ENCODE peak calls at places on chromosomes 3 and 15, in four cellular contexts. H is A549, Z is fibroblast of lung, I is lower lobe of right lung. C is an unnamed sample.

GRCh38 chr15:100580414-100580813 is 21.6 kb downstream of the LINS1 start:
- DNase-seq in H (no peak), Z (no peak), I (no peak), C (no peak)

GRCh38 chr3:189787622-189788021 is 156.4 kb downstream of the TP63 start:
- DNase-seq in H (no peak), Z (no peak), I (no peak), C (no peak)

GRCh38 chr15:68042156-68042854 is 11.8 kb upstream of the PIAS1 start:
- DNase-seq in H (no peak), Z (no peak), I (no peak), C (no peak)

GRCh38 chr15:63112871-63113270 is 8.8 kb upstream of the LACTB start:
- DNase-seq in H (no peak), Z (no peak), I (no peak), C (no peak)

GRCh38 chr3:72288955-72289707 is 504.2 kb upstream of the PROK2 start:
- DNase-seq in H (no peak), Z (peak; percentile 71), I (peak; percentile 66), C (no peak)

GRCh38 chr3:146160233-146160963 is 586 bp downstream of the PLOD2 start:
- DNase-seq in H (peak; percentile 65), Z (peak; percentile 80), I (peak; percentile 48), C (peak; percentile 73)

GRCh38 chr3:129688310-129688895 is 81.9 kb upstream of the PLXND1 start:
- DNase-seq in H (no peak), Z (peak; percentile 76), I (peak; percentile 61), C (peak; percentile 82)

GRCh38 chr15:67082007-67082536 is 16.7 kb downstream of the SMAD3 start:
- DNase-seq in H (no peak), Z (no peak), I (peak; percentile 60), C (no peak)

GRCh38 chr3:150144309-150144708 is 173.6 kb upstream of the PFN2 start:
- DNase-seq in H (no peak), Z (no peak), I (no peak), C (no peak)

GRCh38 chr3:72004749-72005292 is 219.9 kb upstream of the PROK2 start:
- DNase-seq in H (no peak), Z (peak; percentile 48), I (no peak), C (no peak)

GRCh38 chr3:86991840-86992430 is 986 bp upstream of the VGLL3 start:
- DNase-seq in H (no peak), Z (no peak), I (no peak), C (no peak)

GRCh38 chr3:155360281-155360680 is 66.8 kb upstream of the STRIT1 start:
- DNase-seq in H (no peak), Z (no peak), I (no peak), C (no peak)

GRCh38 chr3:100316656-100317069 is 17.9 kb upstream of the NIT2 start:
- DNase-seq in H (peak; percentile 25), Z (peak; percentile 80), I (no peak), C (no peak)

GRCh38 chr3:47513125-47513929 is at the start of gene ELP6:
- DNase-seq in H (peak; percentile 86), Z (peak; percentile 96), I (peak; percentile 98), C (peak; percentile 98)

GRCh38 chr15:96444865-96445264 is 114.4 kb downstream of the NR2F2 start:
- DNase-seq in H (no peak), Z (no peak), I (no peak), C (no peak)

GRCh38 chr3:11705049-11705448 is 61.3 kb upstream of the VGLL4 start:
- DNase-seq in H (no peak), Z (no peak), I (no peak), C (no peak)

GRCh38 chr3:179436517-179436916 is 14.8 kb downstream of the GNB4 start:
- DNase-seq in H (no peak), Z (no peak), I (no peak), C (no peak)

GRCh38 chr3:53581671-53582070 is 87.3 kb downstream of the CACNA1D start:
- DNase-seq in H (no peak), Z (no peak), I (no peak), C (no peak)

GRCh38 chr3:194308635-194309213 is 42.4 kb downstream of the CPN2 start:
- DNase-seq in H (no peak), Z (no peak), I (no peak), C (no peak)

GRCh38 chr15:55108858-55109518 is 87.8 kb downstream of the RSL24D1 start:
- DNase-seq in H (peak; percentile 64), Z (peak; percentile 65), I (peak; percentile 73), C (peak; percentile 63)

GRCh38 chr15:22949074-22949547 is 31.1 kb downstream of the CYFIP1 start:
- DNase-seq in H (no peak), Z (peak; percentile 59), I (no peak), C (peak; percentile 72)

GRCh38 chr15:32033186-32033890 is 3.0 kb downstream of the CHRNA7 start:
- DNase-seq in H (no peak), Z (no peak), I (no peak), C (no peak)

GRCh38 chr15:72358532-72359180 is 17.2 kb downstream of the HEXA start:
- DNase-seq in H (no peak), Z (peak; percentile 69), I (peak; percentile 77), C (peak; percentile 66)

GRCh38 chr3:38755130-38755529 is 60.9 kb downstream of the SCN10A start:
- DNase-seq in H (no peak), Z (no peak), I (no peak), C (no peak)

GRCh38 chr15:52257734-52258062 is 37.9 kb downstream of the MYO5C start:
- DNase-seq in H (no peak), Z (no peak), I (no peak), C (no peak)

GRCh38 chr15:76996526-76997401 is 1.8 kb downstream of the PSTPIP1 start:
- DNase-seq in H (no peak), Z (peak; percentile 12), I (no peak), C (peak; percentile 62)

GRCh38 chr3:158845748-158846350 is 44.0 kb downstream of the MFSD1 start:
- DNase-seq in H (peak; percentile 50), Z (peak; percentile 19), I (no peak), C (no peak)

DNA sequence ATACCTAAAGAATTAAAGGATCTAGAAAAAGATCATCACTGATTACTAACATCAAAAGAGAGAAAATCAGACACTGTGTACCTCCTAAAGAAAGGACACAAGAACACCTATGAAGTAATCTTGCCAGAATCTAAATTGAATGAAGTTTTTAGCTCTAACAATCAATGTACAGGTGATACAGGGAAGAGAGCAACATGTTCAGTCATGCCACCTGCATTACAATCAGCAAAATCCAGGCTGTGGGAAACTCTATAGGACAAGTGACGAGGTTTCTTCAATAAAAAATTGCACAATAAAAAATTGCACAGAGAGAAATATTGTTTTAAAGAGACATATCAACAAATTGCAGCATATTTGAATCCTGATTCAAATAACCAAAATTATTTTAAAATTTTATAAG is 93.3 kb downstream of the SEMA5B start:
- DNase-seq in H (no peak), Z (no peak), I (no peak), C (no peak)
- H3K9me3 ChIP-seq in H (no peaks in the 10 kb centered on the region), Z (no peaks in the 10 kb centered on the region), I (no peaks in the 10 kb centered on the region), C (no peaks in the 10 kb centered on the region)

GRCh38 chr15:75142499-75142898 is 59.2 kb upstream of the C15orf39 start:
- DNase-seq in H (no peak), Z (no peak), I (no peak), C (no peak)

GRCh38 chr15:75143738-75144334 is 57.8 kb upstream of the C15orf39 start:
- DNase-seq in H (no peak), Z (no peak), I (no peak), C (no peak)

GRCh38 chr15:75136758-75137157 is 64.9 kb upstream of the C15orf39 start:
- DNase-seq in H (no peak), Z (no peak), I (no peak), C (no peak)

GRCh38 chr15:75138016-75138999 is 63.4 kb upstream of the C15orf39 start:
- DNase-seq in H (no peak), Z (no peak), I (no peak), C (no peak)

DNA sequence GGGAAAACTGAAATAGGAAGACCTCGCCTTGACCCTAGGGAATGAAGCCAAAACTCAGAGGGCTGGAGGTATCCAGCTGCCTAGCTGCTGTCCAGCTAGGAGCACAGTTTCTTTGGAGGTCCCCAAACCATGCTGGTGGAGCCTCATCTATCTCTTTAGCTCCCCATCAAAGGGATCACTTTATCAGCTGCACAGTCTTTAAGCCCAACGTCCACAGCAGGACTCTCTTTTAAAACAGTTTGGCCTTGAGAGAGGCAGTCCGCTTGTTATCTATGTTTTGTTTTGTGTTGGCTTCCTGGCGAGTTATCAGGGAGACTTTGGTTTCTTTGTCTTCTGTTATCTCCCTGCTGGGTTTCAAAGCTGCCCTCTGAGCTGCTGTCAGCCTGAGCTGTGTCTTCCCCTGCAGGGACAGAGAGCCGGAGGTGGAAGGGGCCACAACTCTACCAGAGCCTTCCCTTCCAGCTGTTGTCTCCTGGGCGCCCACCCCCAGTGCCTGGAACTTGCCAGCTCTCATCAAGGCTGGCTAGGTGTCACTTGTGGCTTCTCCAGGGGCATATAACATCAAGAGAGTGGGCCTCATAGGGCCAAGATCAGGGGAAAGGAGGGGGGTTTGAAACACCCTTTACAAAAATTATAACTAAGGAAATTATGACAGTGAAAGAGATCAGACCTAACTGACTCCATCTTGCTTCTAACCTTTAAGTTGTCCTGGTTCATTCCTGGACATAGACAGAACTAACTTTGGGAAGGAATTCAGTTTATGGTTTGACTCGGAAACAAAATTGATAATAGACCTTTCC is 61.4 kb upstream of the C15orf39 start:
- DNase-seq in H (no peak), Z (no peak), I (no peak), C (no peak)
- H3K9me3 ChIP-seq in H (peaks cover 3% of the 10 kb centered on the region), Z (peaks cover 5% of the 10 kb centered on the region), I (peaks cover 38% of the 10 kb centered on the region), C (peaks cover 41% of the 10 kb centered on the region)

DNA sequence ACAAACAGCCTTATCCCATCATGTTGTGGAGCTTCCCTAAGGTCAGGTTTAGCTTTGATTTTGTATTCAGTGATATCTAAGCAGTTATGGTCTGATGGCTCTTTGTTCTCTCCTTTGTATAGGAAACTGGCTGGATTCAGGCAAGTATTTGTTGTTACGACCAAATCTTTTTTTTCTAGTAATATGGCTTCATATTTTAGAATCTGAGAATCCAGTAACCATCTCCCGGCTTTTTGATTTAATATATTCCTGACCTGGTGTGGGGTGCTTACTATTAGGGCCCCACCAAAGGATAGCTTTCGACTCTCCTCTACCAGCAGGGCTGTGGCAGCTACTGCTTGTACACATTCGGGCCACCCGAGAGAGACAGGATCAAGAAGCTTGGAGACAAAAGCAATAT is 23.0 kb downstream of the ARL8B start:
- DNase-seq in H (no peak), Z (no peak), I (no peak), C (no peak)
- H3K9me3 ChIP-seq in H (no peaks in the 10 kb centered on the region), Z (no peaks in the 10 kb centered on the region), I (no peaks in the 10 kb centered on the region), C (no peaks in the 10 kb centered on the region)

GRCh38 chr15:86588413-86588812 is 508.7 kb downstream of the AGBL1 start:
- DNase-seq in H (no peak), Z (no peak), I (no peak), C (no peak)

GRCh38 chr15:86595741-86596140 is 516.1 kb downstream of the AGBL1 start:
- DNase-seq in H (no peak), Z (no peak), I (no peak), C (no peak)

GRCh38 chr15:86590461-86590860 is 510.8 kb downstream of the AGBL1 start:
- DNase-seq in H (no peak), Z (no peak), I (no peak), C (no peak)

GRCh38 chr15:86591994-86592746 is 512.5 kb downstream of the AGBL1 start:
- DNase-seq in H (no peak), Z (no peak), I (peak; percentile 38), C (peak; percentile 76)

GRCh38 chr15:86591158-86591557 is 511.5 kb downstream of the AGBL1 start:
- DNase-seq in H (no peak), Z (no peak), I (no peak), C (no peak)
- H3K9me3 ChIP-seq in H (peaks cover 5% of the 10 kb centered on the region), Z (no peaks in the 10 kb centered on the region), I (no peaks in the 10 kb centered on the region), C (no peaks in the 10 kb centered on the region)

C was measured in heart left ventricle.